ENCODE peak calls at places on chromosomes 11 and 22, in six cellular contexts. U, D, S, C, H and O are unnamed samples.

GRCh38 chr22:20091690-20092476 is 11.8 kb downstream of the DGCR8 start:
- DNase-seq in U (no peak), D (no peak), S (no peak), C (no peak), H (no peak), O (no peak)

GRCh38 chr11:119144825-119145476 is 3.9 kb upstream of the ABCG4 start:
- DNase-seq in U (peak; percentile 77), D (peak; percentile 80), S (peak; percentile 93), C (peak; percentile 95), H (peak; percentile 69), O (no peak)

GRCh38 chr11:72251614-72252013 is 7.6 kb upstream of the PHOX2A start:
- DNase-seq in U (no peak), D (no peak), S (no peak), C (no peak), H (no peak), O (no peak)

GRCh38 chr11:132718711-132719641 is 813.3 kb downstream of the OPCML start:
- DNase-seq in U (no peak), D (no peak), S (no peak), C (no peak), H (peak; percentile 33), O (no peak)

GRCh38 chr22:36234919-36235318 is 4.4 kb downstream of the APOL2 start:
- DNase-seq in U (no peak), D (no peak), S (no peak), C (no peak), H (no peak), O (no peak)

GRCh38 chr11:73147771-73148681 is 5.9 kb upstream of the FCHSD2 start:
- DNase-seq in U (no peak), D (no peak), S (peak; percentile 28), C (no peak), H (no peak), O (no peak)

GRCh38 chr22:36430863-36431262 is 43.1 kb upstream of the MYH9 start:
- DNase-seq in U (peak; percentile 52), D (no peak), S (no peak), C (peak; percentile 31), H (no peak), O (no peak)

GRCh38 chr11:64131657-64132387 is 34.1 kb downstream of the MACROD1 start:
- DNase-seq in U (peak; percentile 24), D (no peak), S (no peak), C (no peak), H (no peak), O (no peak)

GRCh38 chr11:68373189-68373809 is 60.9 kb downstream of the LRP5 start:
- DNase-seq in U (no peak), D (no peak), S (peak; percentile 94), C (no peak), H (no peak), O (no peak)

GRCh38 chr22:21444701-21445436 is 22.3 kb upstream of the TMEM191C start:
- DNase-seq in U (no peak), D (peak; percentile 41), S (no peak), C (no peak), H (peak; percentile 0), O (no peak)

GRCh38 chr22:40665312-40665711 is 14.0 kb upstream of the MCHR1 start:
- DNase-seq in U (no peak), D (no peak), S (no peak), C (no peak), H (no peak), O (no peak)

GRCh38 chr11:9574806-9575530 is 1.5 kb downstream of the WEE1 start:
- DNase-seq in U (peak; percentile 82), D (peak; percentile 47), S (peak; percentile 72), C (peak; percentile 51), H (peak; percentile 26), O (no peak)

GRCh38 chr11:95700471-95700817 is 89.1 kb downstream of the FAM76B start:
- DNase-seq in U (no peak), D (no peak), S (no peak), C (no peak), H (no peak), O (no peak)

GRCh38 chr11:60970369-60970774 is 1.1 kb upstream of the CD6 start:
- DNase-seq in U (peak; percentile 16), D (peak; percentile 86), S (peak; percentile 73), C (peak; percentile 70), H (peak; percentile 48), O (no peak)
- TF ChIP-seq GABPA in U (no peak), D (no peak), S (no peak), C (no peak), H (no peak), O (no peak)

DNA sequence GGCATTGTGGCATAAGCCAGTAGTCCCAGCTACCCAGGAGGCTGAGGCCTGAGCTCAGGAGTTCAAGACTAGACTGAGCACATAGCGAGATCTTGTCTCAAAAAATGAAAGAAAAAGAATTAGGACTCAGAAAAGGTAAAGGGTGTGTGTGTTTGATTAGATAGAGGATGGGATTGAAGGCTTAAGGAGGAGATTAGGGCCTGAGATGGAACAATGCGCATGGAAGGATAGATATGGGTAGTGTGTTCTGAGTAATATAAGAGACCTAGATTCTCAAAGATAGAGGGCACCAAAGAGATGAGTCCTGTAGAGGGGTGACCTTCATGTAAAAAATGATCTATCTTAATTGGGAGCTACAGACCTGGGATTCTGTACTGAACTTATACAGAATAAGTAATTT is 17.3 kb upstream of the RAB30 start:
- DNase-seq in U (peak; percentile 16), D (no peak), S (no peak), C (no peak), H (no peak), O (no peak)
- TF ChIP-seq GABPA in U (no peak), D (no peak), S (no peak), C (no peak), H (no peak), O (no peak)

DNA sequence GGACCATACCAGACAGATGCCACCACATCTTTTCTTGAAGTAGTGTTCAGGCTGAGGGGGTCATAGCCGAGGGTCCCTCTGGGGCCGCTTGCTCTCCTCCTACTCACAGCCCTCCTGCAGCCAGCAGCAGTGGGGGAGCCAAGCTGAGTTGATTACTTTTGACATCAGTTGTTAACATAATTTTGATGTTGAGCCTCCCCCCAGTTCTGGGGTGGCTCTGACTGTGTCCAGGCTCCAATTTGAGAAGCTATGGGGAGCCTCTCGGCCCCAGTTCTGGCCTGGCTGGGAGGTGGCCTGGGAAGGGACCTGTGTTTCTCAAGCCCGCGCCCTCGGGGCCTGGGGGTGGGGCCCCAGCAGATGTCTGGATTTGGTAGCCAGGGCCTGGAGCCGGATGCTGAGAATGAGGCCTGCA is 48.0 kb downstream of the KCNQ1OT1 start:
- DNase-seq in U (no peak), D (no peak), S (peak; percentile 73), C (peak; percentile 4), H (no peak), O (no peak)
- TF ChIP-seq GABPA in U (no peak), D (no peak), S (no peak), C (no peak), H (no peak), O (no peak)

GRCh38 chr11:43712676-43713075 is 32.1 kb downstream of the HSD17B12 start:
- DNase-seq in U (no peak), D (no peak), S (no peak), C (no peak), H (no peak), O (no peak)
- TF ChIP-seq GABPA in U (no peak), D (no peak), S (no peak), C (no peak), H (no peak), O (no peak)

GRCh38 chr11:77156396-77157195 is 28.6 kb downstream of the MYO7A start:
- DNase-seq in U (no peak), D (no peak), S (no peak), C (no peak), H (no peak), O (no peak)
- TF ChIP-seq GABPA in U (no peak), D (no peak), S (no peak), C (no peak), H (no peak), O (no peak)

GRCh38 chr11:90770007-90770406 is 547.2 kb upstream of the CHORDC1 start:
- DNase-seq in U (no peak), D (no peak), S (no peak), C (no peak), H (no peak), O (no peak)
- TF ChIP-seq GABPA in U (no peak), D (no peak), S (no peak), C (no peak), H (no peak), O (no peak)

GRCh38 chr11:79263001-79263400 is 177.8 kb downstream of the TENM4 start:
- DNase-seq in U (no peak), D (no peak), S (no peak), C (no peak), H (no peak), O (no peak)
- TF ChIP-seq GABPA in U (no peak), D (no peak), S (no peak), C (no peak), H (no peak), O (no peak)

DNA sequence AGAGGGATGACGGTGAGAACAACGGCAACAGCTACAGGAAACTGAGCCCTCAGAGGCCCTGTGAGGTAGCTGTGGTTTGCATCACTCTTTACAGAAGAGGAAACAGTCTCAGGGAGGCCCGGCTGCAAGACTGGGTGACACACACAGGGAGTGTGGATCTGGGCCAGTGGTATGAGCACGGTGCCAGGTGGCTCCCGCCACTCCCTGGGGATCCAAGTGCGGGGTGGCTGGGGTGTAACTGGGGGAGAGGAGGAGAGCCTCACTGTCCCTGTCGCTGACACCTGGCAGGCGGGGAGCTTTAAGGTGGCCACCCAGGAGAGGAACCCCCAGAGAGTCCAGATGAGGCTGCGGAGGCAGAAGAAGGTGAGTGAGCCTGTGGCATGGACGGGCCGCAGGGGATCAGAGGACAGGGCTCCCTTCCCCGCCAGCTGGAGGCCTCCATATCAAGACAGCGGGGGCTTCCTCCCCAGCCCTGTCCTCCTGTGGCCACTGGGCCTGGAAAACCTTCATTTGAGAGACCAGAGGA is 5.6 kb downstream of the RGL4 start:
- DNase-seq in U (no peak), D (no peak), S (no peak), C (no peak), H (peak; percentile 96), O (peak; percentile 33)
- TF ChIP-seq GABPA in U (no peak), D (no peak), S (no peak), C (no peak), H (peak; percentile 74), O (peak; percentile 58)